ENCODE peak calls at places on chromosomes 4 and X, in six cellular contexts. One of them, this sample, is unnamed.

GRCh38 chrX:443676-444210 is 57.0 kb upstream of the PPP2R3B start:
- DNase-seq in mucosa of descending colon: no peak
- DNase-seq in G401: no peak
- DNase-seq in tibial artery: no peak
- DNase-seq in GM10248: no peak
- DNase-seq in NCI-H748 treated with DMSO at 0.1 percent for 48 hours: no peak
- DNase-seq in this sample: no peak

GRCh38 chr4:66045913-66046312 is 375.6 kb upstream of the EPHA5 start:
- DNase-seq in mucosa of descending colon: no peak
- DNase-seq in G401: no peak
- DNase-seq in tibial artery: no peak
- DNase-seq in GM10248: no peak
- DNase-seq in NCI-H748 treated with DMSO at 0.1 percent for 48 hours: no peak
- DNase-seq in this sample: no peak

GRCh38 chr4:159369256-159369655 is 266.4 kb downstream of the RAPGEF2 start:
- DNase-seq in mucosa of descending colon: no peak
- DNase-seq in G401: no peak
- DNase-seq in tibial artery: no peak
- DNase-seq in GM10248: no peak
- DNase-seq in NCI-H748 treated with DMSO at 0.1 percent for 48 hours: no peak
- DNase-seq in this sample: no peak

GRCh38 chr4:8587469-8588195 is 4.9 kb upstream of the CPZ start:
- DNase-seq in mucosa of descending colon: no peak
- DNase-seq in G401: no peak
- DNase-seq in tibial artery: no peak
- DNase-seq in GM10248: no peak
- DNase-seq in NCI-H748 treated with DMSO at 0.1 percent for 48 hours: no peak
- DNase-seq in this sample: no peak

GRCh38 chr4:138851626-138852443 is 163.7 kb upstream of the NOCT start:
- DNase-seq in mucosa of descending colon: no peak
- DNase-seq in G401: peak; percentile 48
- DNase-seq in tibial artery: no peak
- DNase-seq in GM10248: no peak
- DNase-seq in NCI-H748 treated with DMSO at 0.1 percent for 48 hours: peak; percentile 63
- DNase-seq in this sample: no peak

GRCh38 chrX:40651620-40652223 is 4.4 kb upstream of the CXorf38 start:
- DNase-seq in mucosa of descending colon: peak; percentile 78
- DNase-seq in G401: peak; percentile 74
- DNase-seq in tibial artery: peak; percentile 63
- DNase-seq in GM10248: peak; percentile 29
- DNase-seq in NCI-H748 treated with DMSO at 0.1 percent for 48 hours: peak; percentile 42
- DNase-seq in this sample: no peak

GRCh38 chr4:78244691-78245485 is 187.8 kb downstream of the FRAS1 start:
- DNase-seq in mucosa of descending colon: no peak
- DNase-seq in G401: no peak
- DNase-seq in tibial artery: no peak
- DNase-seq in GM10248: no peak
- DNase-seq in NCI-H748 treated with DMSO at 0.1 percent for 48 hours: no peak
- DNase-seq in this sample: no peak

GRCh38 chr4:139672732-139673131 is 7.1 kb downstream of the MGST2 start:
- DNase-seq in mucosa of descending colon: no peak
- DNase-seq in G401: no peak
- DNase-seq in tibial artery: no peak
- DNase-seq in GM10248: no peak
- DNase-seq in NCI-H748 treated with DMSO at 0.1 percent for 48 hours: no peak
- DNase-seq in this sample: no peak

GRCh38 chr4:164872481-164872880 is 4.5 kb upstream of the APELA start:
- DNase-seq in mucosa of descending colon: no peak
- DNase-seq in G401: no peak
- DNase-seq in tibial artery: no peak
- DNase-seq in GM10248: no peak
- DNase-seq in NCI-H748 treated with DMSO at 0.1 percent for 48 hours: no peak
- DNase-seq in this sample: no peak

GRCh38 chr4:1793496-1793840 is 375 bp downstream of the FGFR3 start:
- DNase-seq in mucosa of descending colon: peak; percentile 73
- DNase-seq in G401: no peak
- DNase-seq in tibial artery: no peak
- DNase-seq in GM10248: no peak
- DNase-seq in NCI-H748 treated with DMSO at 0.1 percent for 48 hours: no peak
- DNase-seq in this sample: peak; percentile 79

GRCh38 chr4:38150766-38151165 is 190.6 kb downstream of the PTTG2 start:
- DNase-seq in mucosa of descending colon: no peak
- DNase-seq in G401: no peak
- DNase-seq in tibial artery: no peak
- DNase-seq in GM10248: no peak
- DNase-seq in NCI-H748 treated with DMSO at 0.1 percent for 48 hours: no peak
- DNase-seq in this sample: no peak

GRCh38 chr4:38678078-38678477 is 14.1 kb downstream of the KLF3 start:
- DNase-seq in mucosa of descending colon: no peak
- DNase-seq in G401: no peak
- DNase-seq in tibial artery: no peak
- DNase-seq in GM10248: no peak
- DNase-seq in NCI-H748 treated with DMSO at 0.1 percent for 48 hours: no peak
- DNase-seq in this sample: no peak

GRCh38 chr4:79872738-79873137 is 200.3 kb downstream of the ANTXR2 start:
- DNase-seq in mucosa of descending colon: no peak
- DNase-seq in G401: no peak
- DNase-seq in tibial artery: no peak
- DNase-seq in GM10248: no peak
- DNase-seq in NCI-H748 treated with DMSO at 0.1 percent for 48 hours: no peak
- DNase-seq in this sample: no peak

GRCh38 chr4:106584590-106584989 is 216.0 kb upstream of the GIMD1 start:
- DNase-seq in mucosa of descending colon: no peak
- DNase-seq in G401: no peak
- DNase-seq in tibial artery: no peak
- DNase-seq in GM10248: no peak
- DNase-seq in NCI-H748 treated with DMSO at 0.1 percent for 48 hours: no peak
- DNase-seq in this sample: no peak

GRCh38 chrX:29662101-29662500 is 553.3 kb upstream of the MAGEB2 start:
- DNase-seq in mucosa of descending colon: no peak
- DNase-seq in G401: no peak
- DNase-seq in tibial artery: no peak
- DNase-seq in GM10248: no peak
- DNase-seq in NCI-H748 treated with DMSO at 0.1 percent for 48 hours: no peak
- DNase-seq in this sample: no peak

GRCh38 chr4:30586850-30587249 is 133.3 kb upstream of the PCDH7 start:
- DNase-seq in mucosa of descending colon: no peak
- DNase-seq in G401: no peak
- DNase-seq in tibial artery: no peak
- DNase-seq in GM10248: no peak
- DNase-seq in NCI-H748 treated with DMSO at 0.1 percent for 48 hours: no peak
- DNase-seq in this sample: no peak

GRCh38 chr4:40924096-40924792 is 174.5 kb downstream of the NSUN7 start:
- DNase-seq in mucosa of descending colon: peak; percentile 71
- DNase-seq in G401: peak; percentile 24
- DNase-seq in tibial artery: peak; percentile 51
- DNase-seq in GM10248: peak; percentile 80
- DNase-seq in NCI-H748 treated with DMSO at 0.1 percent for 48 hours: peak; percentile 19
- DNase-seq in this sample: peak; percentile 57

GRCh38 chr4:53490965-53491622 is 100.2 kb downstream of the LNX1 start:
- DNase-seq in mucosa of descending colon: peak; percentile 55
- DNase-seq in G401: peak; percentile 33
- DNase-seq in tibial artery: peak; percentile 69
- DNase-seq in GM10248: peak; percentile 24
- DNase-seq in NCI-H748 treated with DMSO at 0.1 percent for 48 hours: no peak
- DNase-seq in this sample: peak; percentile 18

GRCh38 chr4:122765702-122766352 is 33.3 kb downstream of the BBS12 start:
- DNase-seq in mucosa of descending colon: no peak
- DNase-seq in G401: no peak
- DNase-seq in tibial artery: peak; percentile 28
- DNase-seq in GM10248: no peak
- DNase-seq in NCI-H748 treated with DMSO at 0.1 percent for 48 hours: no peak
- DNase-seq in this sample: no peak

GRCh38 chrX:138128025-138128671 is 562.2 kb downstream of the ZIC3 start:
- DNase-seq in mucosa of descending colon: peak; percentile 4
- DNase-seq in G401: peak; percentile 1
- DNase-seq in tibial artery: no peak
- DNase-seq in GM10248: peak; percentile 19
- DNase-seq in NCI-H748 treated with DMSO at 0.1 percent for 48 hours: peak; percentile 35
- DNase-seq in this sample: no peak

GRCh38 chr4:86452323-86452995 is 92.6 kb upstream of the MAPK10 start:
- DNase-seq in mucosa of descending colon: no peak
- DNase-seq in G401: no peak
- DNase-seq in tibial artery: no peak
- DNase-seq in GM10248: no peak
- DNase-seq in NCI-H748 treated with DMSO at 0.1 percent for 48 hours: peak; percentile 17
- DNase-seq in this sample: no peak

GRCh38 chrX:111337067-111337466 is 66.8 kb upstream of the CAPN6 start:
- DNase-seq in mucosa of descending colon: no peak
- DNase-seq in G401: no peak
- DNase-seq in tibial artery: no peak
- DNase-seq in GM10248: no peak
- DNase-seq in NCI-H748 treated with DMSO at 0.1 percent for 48 hours: no peak
- DNase-seq in this sample: no peak

GRCh38 chr4:78938474-78938867 is 767 bp downstream of the PAQR3 start:
- DNase-seq in mucosa of descending colon: no peak
- DNase-seq in G401: peak; percentile 40
- DNase-seq in tibial artery: no peak
- DNase-seq in GM10248: no peak
- DNase-seq in NCI-H748 treated with DMSO at 0.1 percent for 48 hours: peak; percentile 31
- DNase-seq in this sample: no peak

GRCh38 chr4:76823516-76823915 is 74.4 kb downstream of the SOWAHB start:
- DNase-seq in mucosa of descending colon: no peak
- DNase-seq in G401: no peak
- DNase-seq in tibial artery: no peak
- DNase-seq in GM10248: no peak
- DNase-seq in NCI-H748 treated with DMSO at 0.1 percent for 48 hours: no peak
- DNase-seq in this sample: no peak

GRCh38 chr4:79528241-79528706 is 120.2 kb upstream of the GK2 start:
- DNase-seq in mucosa of descending colon: no peak
- DNase-seq in G401: no peak
- DNase-seq in tibial artery: no peak
- DNase-seq in GM10248: no peak
- DNase-seq in NCI-H748 treated with DMSO at 0.1 percent for 48 hours: no peak
- DNase-seq in this sample: no peak

GRCh38 chr4:27048350-27049100 is 187.9 kb downstream of the STIM2 start:
- DNase-seq in mucosa of descending colon: no peak
- DNase-seq in G401: peak; percentile 49
- DNase-seq in tibial artery: no peak
- DNase-seq in GM10248: peak; percentile 47
- DNase-seq in NCI-H748 treated with DMSO at 0.1 percent for 48 hours: peak; percentile 69
- DNase-seq in this sample: peak; percentile 25

GRCh38 chr4:182015893-182016292 is 227.3 kb upstream of the TENM3 start:
- DNase-seq in mucosa of descending colon: no peak
- DNase-seq in G401: no peak
- DNase-seq in tibial artery: no peak
- DNase-seq in GM10248: peak; percentile 34
- DNase-seq in NCI-H748 treated with DMSO at 0.1 percent for 48 hours: no peak
- DNase-seq in this sample: no peak

GRCh38 chr4:1851575-1852415 is 4.2 kb downstream of the LETM1 start:
- DNase-seq in mucosa of descending colon: peak; percentile 37
- DNase-seq in G401: peak; percentile 81
- DNase-seq in tibial artery: no peak
- DNase-seq in GM10248: no peak
- DNase-seq in NCI-H748 treated with DMSO at 0.1 percent for 48 hours: no peak
- DNase-seq in this sample: no peak

GRCh38 chrX:141314441-141314840 is 72.1 kb upstream of the SPANXC start:
- DNase-seq in mucosa of descending colon: no peak
- DNase-seq in G401: no peak
- DNase-seq in tibial artery: no peak
- DNase-seq in GM10248: no peak
- DNase-seq in NCI-H748 treated with DMSO at 0.1 percent for 48 hours: no peak
- DNase-seq in this sample: no peak

GRCh38 chr4:857461-857860 is 31.5 kb upstream of the CPLX1 start:
- DNase-seq in mucosa of descending colon: no peak
- DNase-seq in G401: no peak
- DNase-seq in tibial artery: no peak
- DNase-seq in GM10248: no peak
- DNase-seq in NCI-H748 treated with DMSO at 0.1 percent for 48 hours: no peak
- DNase-seq in this sample: no peak

GRCh38 chrX:5068550-5068949 is 1160.1 kb downstream of the NLGN4X start:
- DNase-seq in mucosa of descending colon: no peak
- DNase-seq in G401: no peak
- DNase-seq in tibial artery: no peak
- DNase-seq in GM10248: no peak
- DNase-seq in NCI-H748 treated with DMSO at 0.1 percent for 48 hours: no peak
- DNase-seq in this sample: no peak

GRCh38 chr4:79823148-79823763 is 249.8 kb downstream of the ANTXR2 start:
- DNase-seq in mucosa of descending colon: peak; percentile 2
- DNase-seq in G401: no peak
- DNase-seq in tibial artery: no peak
- DNase-seq in GM10248: no peak
- DNase-seq in NCI-H748 treated with DMSO at 0.1 percent for 48 hours: no peak
- DNase-seq in this sample: no peak

GRCh38 chr4:2484993-2485392 is 16.1 kb downstream of the RNF4 start:
- DNase-seq in mucosa of descending colon: peak; percentile 83
- DNase-seq in G401: no peak
- DNase-seq in tibial artery: peak; percentile 81
- DNase-seq in GM10248: peak; percentile 78
- DNase-seq in NCI-H748 treated with DMSO at 0.1 percent for 48 hours: no peak
- DNase-seq in this sample: peak; percentile 75

GRCh38 chr4:677431-678293 is 3.3 kb downstream of the MYL5 start:
- DNase-seq in mucosa of descending colon: peak; percentile 92
- DNase-seq in G401: no peak
- DNase-seq in tibial artery: no peak
- DNase-seq in GM10248: no peak
- DNase-seq in NCI-H748 treated with DMSO at 0.1 percent for 48 hours: no peak
- DNase-seq in this sample: no peak

GRCh38 chr4:40990202-40990898 is 224.0 kb downstream of the APBB2 start:
- DNase-seq in mucosa of descending colon: no peak
- DNase-seq in G401: no peak
- DNase-seq in tibial artery: no peak
- DNase-seq in GM10248: no peak
- DNase-seq in NCI-H748 treated with DMSO at 0.1 percent for 48 hours: no peak
- DNase-seq in this sample: no peak

GRCh38 chrX:139691843-139692505 is 16.0 kb downstream of the MCF2 start:
- DNase-seq in mucosa of descending colon: no peak
- DNase-seq in G401: peak; percentile 1
- DNase-seq in tibial artery: no peak
- DNase-seq in GM10248: peak; percentile 20
- DNase-seq in NCI-H748 treated with DMSO at 0.1 percent for 48 hours: no peak
- DNase-seq in this sample: no peak

GRCh38 chr4:182192511-182193181 is 50.6 kb upstream of the TENM3 start:
- DNase-seq in mucosa of descending colon: no peak
- DNase-seq in G401: no peak
- DNase-seq in tibial artery: no peak
- DNase-seq in GM10248: no peak
- DNase-seq in NCI-H748 treated with DMSO at 0.1 percent for 48 hours: no peak
- DNase-seq in this sample: no peak

GRCh38 chr4:110742148-110742547 is 119.3 kb upstream of the PITX2 start:
- DNase-seq in mucosa of descending colon: no peak
- DNase-seq in G401: no peak
- DNase-seq in tibial artery: no peak
- DNase-seq in GM10248: no peak
- DNase-seq in NCI-H748 treated with DMSO at 0.1 percent for 48 hours: no peak
- DNase-seq in this sample: no peak

GRCh38 chrX:22314211-22314610 is 41.5 kb downstream of the CBLL2 start:
- DNase-seq in mucosa of descending colon: no peak
- DNase-seq in G401: no peak
- DNase-seq in tibial artery: no peak
- DNase-seq in GM10248: no peak
- DNase-seq in NCI-H748 treated with DMSO at 0.1 percent for 48 hours: no peak
- DNase-seq in this sample: no peak

GRCh38 chr4:36242629-36243354 is 1.5 kb downstream of the ARAP2 start:
- DNase-seq in mucosa of descending colon: peak; percentile 45
- DNase-seq in G401: no peak
- DNase-seq in tibial artery: no peak
- DNase-seq in GM10248: no peak
- DNase-seq in NCI-H748 treated with DMSO at 0.1 percent for 48 hours: no peak
- DNase-seq in this sample: no peak

This sample was measured in GM19239.